ENCODE peak calls at places on chromosome 2, in five cellular contexts. One of them, this sample, is unnamed.

GRCh38 chr2:137677466-137677865 is 286.8 kb upstream of the HNMT start:
- DNase-seq in left cardiac atrium: no peak
- DNase-seq in psoas muscle: no peak
- DNase-seq in stimulated activated CD4-positive, alpha-beta T cell treated with anti-CD3 and anti-CD28 coated beads, Interleukin-15, amount 100 ng/mL, for 1 hour: no peak
- DNase-seq in foreskin fibroblast: no peak
- DNase-seq in this sample: no peak

GRCh38 chr2:98442488-98442887 is 2.2 kb upstream of the INPP4A start:
- DNase-seq in stimulated activated CD4-positive, alpha-beta T cell treated with anti-CD3 and anti-CD28 coated beads, Interleukin-15, amount 100 ng/mL, for 1 hour: no peak
- DNase-seq in foreskin fibroblast: no peak
- DNase-seq in psoas muscle: no peak
- DNase-seq in left cardiac atrium: no peak
- DNase-seq in this sample: no peak

GRCh38 chr2:105803773-105804172 is 59.1 kb downstream of the NCK2 start:
- DNase-seq in stimulated activated CD4-positive, alpha-beta T cell treated with anti-CD3 and anti-CD28 coated beads, Interleukin-15, amount 100 ng/mL, for 1 hour: no peak
- DNase-seq in left cardiac atrium: no peak
- DNase-seq in psoas muscle: no peak
- DNase-seq in foreskin fibroblast: no peak
- DNase-seq in this sample: no peak

GRCh38 chr2:49248506-49248905 is 94.2 kb upstream of the FSHR start:
- DNase-seq in psoas muscle: no peak
- DNase-seq in left cardiac atrium: peak
- DNase-seq in stimulated activated CD4-positive, alpha-beta T cell treated with anti-CD3 and anti-CD28 coated beads, Interleukin-15, amount 100 ng/mL, for 1 hour: no peak
- DNase-seq in foreskin fibroblast: peak
- DNase-seq in this sample: no peak

GRCh38 chr2:54979645-54980044 is 70.6 kb downstream of the RTN4 start:
- DNase-seq in stimulated activated CD4-positive, alpha-beta T cell treated with anti-CD3 and anti-CD28 coated beads, Interleukin-15, amount 100 ng/mL, for 1 hour: no peak
- DNase-seq in left cardiac atrium: no peak
- DNase-seq in psoas muscle: no peak
- DNase-seq in foreskin fibroblast: no peak
- DNase-seq in this sample: no peak

GRCh38 chr2:188659656-188660406 is 314.3 kb upstream of the COL3A1 start:
- DNase-seq in left cardiac atrium: no peak
- DNase-seq in foreskin fibroblast: peak
- DNase-seq in psoas muscle: no peak
- DNase-seq in stimulated activated CD4-positive, alpha-beta T cell treated with anti-CD3 and anti-CD28 coated beads, Interleukin-15, amount 100 ng/mL, for 1 hour: no peak
- DNase-seq in this sample: no peak

GRCh38 chr2:88190808-88191721 is 20.9 kb downstream of the THNSL2 start:
- DNase-seq in psoas muscle: no peak
- DNase-seq in left cardiac atrium: no peak
- DNase-seq in stimulated activated CD4-positive, alpha-beta T cell treated with anti-CD3 and anti-CD28 coated beads, Interleukin-15, amount 100 ng/mL, for 1 hour: no peak
- DNase-seq in foreskin fibroblast: peak
- DNase-seq in this sample: peak

GRCh38 chr2:208872591-208872990 is 466.0 kb downstream of the PTH2R start:
- DNase-seq in foreskin fibroblast: no peak
- DNase-seq in stimulated activated CD4-positive, alpha-beta T cell treated with anti-CD3 and anti-CD28 coated beads, Interleukin-15, amount 100 ng/mL, for 1 hour: no peak
- DNase-seq in left cardiac atrium: no peak
- DNase-seq in psoas muscle: no peak
- DNase-seq in this sample: no peak

GRCh38 chr2:199556886-199557285 is 99.1 kb upstream of the SATB2 start:
- DNase-seq in psoas muscle: no peak
- DNase-seq in foreskin fibroblast: no peak
- DNase-seq in left cardiac atrium: no peak
- DNase-seq in stimulated activated CD4-positive, alpha-beta T cell treated with anti-CD3 and anti-CD28 coated beads, Interleukin-15, amount 100 ng/mL, for 1 hour: no peak
- DNase-seq in this sample: no peak

GRCh38 chr2:9573013-9573708 is 17.5 kb upstream of the ADAM17 start:
- DNase-seq in foreskin fibroblast: peak
- DNase-seq in psoas muscle: no peak
- DNase-seq in left cardiac atrium: no peak
- DNase-seq in stimulated activated CD4-positive, alpha-beta T cell treated with anti-CD3 and anti-CD28 coated beads, Interleukin-15, amount 100 ng/mL, for 1 hour: no peak
- DNase-seq in this sample: no peak

GRCh38 chr2:118856330-118856977 is 9.0 kb upstream of the EN1 start:
- DNase-seq in foreskin fibroblast: no peak
- DNase-seq in stimulated activated CD4-positive, alpha-beta T cell treated with anti-CD3 and anti-CD28 coated beads, Interleukin-15, amount 100 ng/mL, for 1 hour: no peak
- DNase-seq in left cardiac atrium: no peak
- DNase-seq in psoas muscle: no peak
- DNase-seq in this sample: no peak

GRCh38 chr2:132669854-132670103 is 226 bp downstream of the LYPD1 start:
- DNase-seq in foreskin fibroblast: no peak
- DNase-seq in psoas muscle: no peak
- DNase-seq in stimulated activated CD4-positive, alpha-beta T cell treated with anti-CD3 and anti-CD28 coated beads, Interleukin-15, amount 100 ng/mL, for 1 hour: no peak
- DNase-seq in left cardiac atrium: no peak
- DNase-seq in this sample: no peak

GRCh38 chr2:240216197-240216596 is 75.7 kb upstream of the OTOS start:
- DNase-seq in foreskin fibroblast: no peak
- DNase-seq in left cardiac atrium: no peak
- DNase-seq in stimulated activated CD4-positive, alpha-beta T cell treated with anti-CD3 and anti-CD28 coated beads, Interleukin-15, amount 100 ng/mL, for 1 hour: no peak
- DNase-seq in psoas muscle: no peak
- DNase-seq in this sample: no peak

GRCh38 chr2:2706306-2706705 is 375.2 kb upstream of the MYT1L start:
- DNase-seq in stimulated activated CD4-positive, alpha-beta T cell treated with anti-CD3 and anti-CD28 coated beads, Interleukin-15, amount 100 ng/mL, for 1 hour: no peak
- DNase-seq in psoas muscle: no peak
- DNase-seq in left cardiac atrium: no peak
- DNase-seq in foreskin fibroblast: no peak
- DNase-seq in this sample: no peak

GRCh38 chr2:100409975-100410647 is 7.4 kb downstream of the CHST10 start:
- DNase-seq in foreskin fibroblast: no peak
- DNase-seq in stimulated activated CD4-positive, alpha-beta T cell treated with anti-CD3 and anti-CD28 coated beads, Interleukin-15, amount 100 ng/mL, for 1 hour: no peak
- DNase-seq in left cardiac atrium: no peak
- DNase-seq in psoas muscle: no peak
- DNase-seq in this sample: no peak

GRCh38 chr2:21234721-21235120 is 111.0 kb downstream of the TDRD15 start:
- DNase-seq in stimulated activated CD4-positive, alpha-beta T cell treated with anti-CD3 and anti-CD28 coated beads, Interleukin-15, amount 100 ng/mL, for 1 hour: no peak
- DNase-seq in left cardiac atrium: no peak
- DNase-seq in foreskin fibroblast: no peak
- DNase-seq in psoas muscle: no peak
- DNase-seq in this sample: no peak

GRCh38 chr2:72982781-72983499 is 65.6 kb downstream of the EMX1 start:
- DNase-seq in left cardiac atrium: no peak
- DNase-seq in foreskin fibroblast: no peak
- DNase-seq in psoas muscle: peak
- DNase-seq in stimulated activated CD4-positive, alpha-beta T cell treated with anti-CD3 and anti-CD28 coated beads, Interleukin-15, amount 100 ng/mL, for 1 hour: no peak
- DNase-seq in this sample: no peak

GRCh38 chr2:15346624-15347023 is 214.5 kb downstream of the NBAS start:
- DNase-seq in stimulated activated CD4-positive, alpha-beta T cell treated with anti-CD3 and anti-CD28 coated beads, Interleukin-15, amount 100 ng/mL, for 1 hour: no peak
- DNase-seq in foreskin fibroblast: no peak
- DNase-seq in left cardiac atrium: no peak
- DNase-seq in psoas muscle: no peak
- DNase-seq in this sample: no peak